ENCODE peak calls at places on chromosome 22, in six cellular contexts. R is fibroblast of the aortic adventitia; I is neural crest cell; J is cardiac muscle cell; A is stimulated activated CD4-positive, alpha-beta T cell treated with anti-CD3 and anti-CD28 coated beads, Interleukin-1b, Interleukin-23, amount 100 ng/mL, for 4 hours; V is iPS DF 6.9. M is an unnamed sample.

GRCh38 chr22:49527611-49528419 is 299.9 kb downstream of the BRD1 start:
- DNase-seq in J (no peak), A (no peak), I (no peak), V (no peak), R (no peak), M (no peak)

GRCh38 chr22:22903355-22903777 is 15.8 kb downstream of the IGLL5 start:
- DNase-seq in I (no peak), V (no peak), A (no peak), R (no peak), J (no peak), M (no peak)

GRCh38 chr22:22687638-22688500 is 43.5 kb downstream of the GGTLC2 start:
- DNase-seq in J (no peak), A (peak; percentile 2), V (no peak), I (peak; percentile 24), R (peak; percentile 71), M (peak; percentile 68)

GRCh38 chr22:18110194-18110943 is at the start of gene TUBA8:
- DNase-seq in R (peak; percentile 13), I (peak; percentile 37), A (peak; percentile 36), V (no peak), J (peak; percentile 66), M (peak; percentile 14)

GRCh38 chr22:28983190-28983589 is 78.4 kb downstream of the C22orf31 start:
- DNase-seq in A (no peak), V (no peak), J (no peak), R (no peak), I (no peak), M (no peak)

GRCh38 chr22:35138521-35138920 is 72.6 kb downstream of the ISX start:
- DNase-seq in I (no peak), V (no peak), R (no peak), J (no peak), A (no peak), M (no peak)

GRCh38 chr22:39915295-39915726 is 14.4 kb downstream of the GRAP2 start:
- DNase-seq in I (no peak), A (no peak), R (no peak), J (no peak), V (no peak), M (no peak)

GRCh38 chr22:41642711-41643110 is 21.6 kb downstream of the XRCC6 start:
- DNase-seq in A (no peak), V (no peak), R (no peak), J (no peak), I (no peak), M (no peak)

GRCh38 chr22:36162127-36163034 is 1.8 kb upstream of the APOL3 start:
- DNase-seq in A (no peak), R (no peak), V (no peak), J (no peak), I (no peak), M (peak; percentile 48)

GRCh38 chr22:17972385-17973181 is 51.8 kb downstream of the MICAL3 start:
- DNase-seq in V (no peak), A (no peak), I (no peak), J (peak; percentile 28), R (peak; percentile 89), M (no peak)

GRCh38 chr22:46149493-46149997 is 781 bp upstream of the PPARA start:
- DNase-seq in V (no peak), R (no peak), I (no peak), A (no peak), J (peak; percentile 62), M (peak; percentile 10)

GRCh38 chr22:39545310-39546063 is 12.9 kb upstream of the RPS19BP1 start:
- DNase-seq in R (peak; percentile 46), J (peak; percentile 86), V (no peak), A (peak; percentile 61), I (peak; percentile 76), M (no peak)

GRCh38 chr22:42277988-42278776 is 7.7 kb upstream of the TCF20 start:
- DNase-seq in J (peak; percentile 37), A (no peak), I (no peak), R (no peak), V (no peak), M (no peak)

GRCh38 chr22:26584010-26584409 is 5.9 kb downstream of the TPST2 start:
- DNase-seq in I (no peak), V (no peak), A (no peak), R (no peak), J (no peak), M (no peak)

GRCh38 chr22:24289138-24289537 is 18.5 kb downstream of the SPECC1L start:
- DNase-seq in J (peak; percentile 23), A (no peak), V (no peak), R (peak; percentile 98), I (no peak), M (no peak)

GRCh38 chr22:45318558-45319318 is 9.0 kb downstream of the FAM118A start:
- DNase-seq in V (no peak), A (no peak), R (peak; percentile 65), J (no peak), I (no peak), M (peak; percentile 10)

GRCh38 chr22:18063311-18063710 is 14.5 kb upstream of the PEX26 start:
- DNase-seq in A (no peak), R (no peak), V (no peak), J (no peak), I (peak; percentile 66), M (no peak)

GRCh38 chr22:35434061-35434750 is 34.3 kb downstream of the MCM5 start:
- DNase-seq in V (no peak), R (no peak), A (no peak), I (no peak), J (no peak), M (no peak)

GRCh38 chr22:17086750-17087149 is 1.9 kb downstream of the IL17RA start:
- DNase-seq in J (no peak), A (no peak), I (no peak), R (no peak), V (no peak), M (peak; percentile 62)

GRCh38 chr22:45485271-45485670 is 17.4 kb upstream of the FBLN1 start:
- DNase-seq in J (no peak), I (no peak), A (no peak), R (no peak), V (no peak), M (no peak)

GRCh38 chr22:21690401-21690801 is 24.6 kb downstream of the PPIL2 start:
- DNase-seq in J (no peak), I (no peak), R (no peak), V (no peak), A (no peak), M (no peak)

GRCh38 chr22:49360746-49361145 is 466.9 kb downstream of the BRD1 start:
- DNase-seq in J (no peak), A (no peak), V (no peak), R (no peak), I (no peak), M (peak; percentile 94)